ENCODE peak calls at places on chromosomes 7 and 10, in six cellular contexts. W is foreskin fibroblast, F is GOT3, Q is nucleus accumbens, D is iPS DF 6.9, I is GM06990. U is an unnamed sample.

GRCh38 chr10:87658858-87659555 is 671 bp upstream of the PAPSS2 start:
- DNase-seq in W (no peak), F (no peak), Q (no peak), D (no peak), I (no peak), U (peak; percentile 59)

GRCh38 chr10:58662314-58662713 is 149.6 kb downstream of the BICC1 start:
- DNase-seq in W (peak; percentile 90), F (no peak), Q (no peak), D (no peak), I (no peak), U (no peak)

GRCh38 chr7:73397936-73398335 is 35.6 kb upstream of the FZD9 start:
- DNase-seq in W (no peak), F (no peak), Q (no peak), D (no peak), I (no peak), U (no peak)

GRCh38 chr7:92815412-92815811 is 21.0 kb downstream of the CDK6 start:
- DNase-seq in W (no peak), F (no peak), Q (no peak), D (no peak), I (peak; percentile 18), U (no peak)

GRCh38 chr10:86306628-86307278 is 59.8 kb downstream of the GRID1 start:
- DNase-seq in W (peak; percentile 20), F (no peak), Q (no peak), D (no peak), I (no peak), U (no peak)

GRCh38 chr10:3808689-3809199 is 23.7 kb upstream of the KLF6 start:
- DNase-seq in W (no peak), F (no peak), Q (no peak), D (no peak), I (no peak), U (no peak)

GRCh38 chr7:51647931-51648351 is 331.3 kb upstream of the COBL start:
- DNase-seq in W (no peak), F (no peak), Q (peak; percentile 52), D (no peak), I (no peak), U (no peak)

GRCh38 chr7:28032738-28033380 is 147.7 kb downstream of the JAZF1 start:
- DNase-seq in W (no peak), F (no peak), Q (no peak), D (no peak), I (no peak), U (no peak)

GRCh38 chr7:42991913-42992576 is 59.9 kb downstream of the MRPL32 start:
- DNase-seq in W (no peak), F (no peak), Q (no peak), D (peak; percentile 11), I (no peak), U (no peak)

GRCh38 chr10:69407621-69408301 is 9.0 kb downstream of the TACR2 start:
- DNase-seq in W (peak; percentile 17), F (no peak), Q (no peak), D (no peak), I (no peak), U (peak; percentile 65)

GRCh38 chr10:15227611-15228372 is 59.3 kb upstream of the NMT2 start:
- DNase-seq in W (peak; percentile 68), F (no peak), Q (no peak), D (no peak), I (no peak), U (no peak)

GRCh38 chr7:2474813-2475677 is 1.2 kb downstream of the GRIFIN start:
- DNase-seq in W (no peak), F (no peak), Q (no peak), D (no peak), I (no peak), U (no peak)

GRCh38 chr7:44134943-44135628 is 6.0 kb downstream of the MYL7 start:
- DNase-seq in W (no peak), F (no peak), Q (peak; percentile 20), D (no peak), I (no peak), U (no peak)

U was measured in H1.